ENCODE peak calls at places on chromosome 15, in six cellular contexts. One of them, this sample, is unnamed.
A peak's percentile ranks its signal among the peaks of the same experiment; 100 is the strongest.

GRCh38 chr15:81511160-81511559 is 137.1 kb upstream of the TMC3 start:
- DNase-seq in HS-5: no peak
- DNase-seq in T-helper 2 cell: no peak
- DNase-seq in activated T-cell treated with anti-CD3 and anti-CD28 coated beads, Interleukin-2, amount 50 U/mL, for 4 hours: no peak
- DNase-seq in retina: no peak
- DNase-seq in upper lobe of right lung: no peak
- DNase-seq in this sample: no peak

GRCh38 chr15:51229907-51230328 is 108.5 kb downstream of the CYP19A1 start:
- DNase-seq in HS-5: no peak
- DNase-seq in T-helper 2 cell: no peak
- DNase-seq in activated T-cell treated with anti-CD3 and anti-CD28 coated beads, Interleukin-2, amount 50 U/mL, for 4 hours: no peak
- DNase-seq in retina: peak; percentile 67
- DNase-seq in upper lobe of right lung: no peak
- DNase-seq in this sample: no peak

GRCh38 chr15:39854161-39854560 is 65.9 kb downstream of the GPR176 start:
- DNase-seq in HS-5: peak; percentile 40
- DNase-seq in T-helper 2 cell: no peak
- DNase-seq in activated T-cell treated with anti-CD3 and anti-CD28 coated beads, Interleukin-2, amount 50 U/mL, for 4 hours: no peak
- DNase-seq in retina: no peak
- DNase-seq in upper lobe of right lung: no peak
- DNase-seq in this sample: no peak

GRCh38 chr15:78810003-78810376 is 1.3 kb downstream of the ADAMTS7 start:
- DNase-seq in HS-5: no peak
- DNase-seq in T-helper 2 cell: no peak
- DNase-seq in activated T-cell treated with anti-CD3 and anti-CD28 coated beads, Interleukin-2, amount 50 U/mL, for 4 hours: no peak
- DNase-seq in retina: no peak
- DNase-seq in upper lobe of right lung: no peak
- DNase-seq in this sample: no peak

GRCh38 chr15:68379058-68379758 is 52.8 kb downstream of the ITGA11 start:
- DNase-seq in HS-5: no peak
- DNase-seq in T-helper 2 cell: no peak
- DNase-seq in activated T-cell treated with anti-CD3 and anti-CD28 coated beads, Interleukin-2, amount 50 U/mL, for 4 hours: no peak
- DNase-seq in retina: no peak
- DNase-seq in upper lobe of right lung: no peak
- DNase-seq in this sample: no peak

GRCh38 chr15:74172751-74173544 is 562 bp upstream of the ISLR start:
- DNase-seq in HS-5: no peak
- DNase-seq in T-helper 2 cell: no peak
- DNase-seq in activated T-cell treated with anti-CD3 and anti-CD28 coated beads, Interleukin-2, amount 50 U/mL, for 4 hours: no peak
- DNase-seq in retina: no peak
- DNase-seq in upper lobe of right lung: no peak
- DNase-seq in this sample: no peak

GRCh38 chr15:77554306-77555080 is 78.2 kb downstream of the LINGO1 start:
- DNase-seq in HS-5: no peak
- DNase-seq in T-helper 2 cell: no peak
- DNase-seq in activated T-cell treated with anti-CD3 and anti-CD28 coated beads, Interleukin-2, amount 50 U/mL, for 4 hours: no peak
- DNase-seq in retina: peak; percentile 61
- DNase-seq in upper lobe of right lung: no peak
- DNase-seq in this sample: no peak

GRCh38 chr15:34049096-34049495 is 10.1 kb upstream of the AVEN start:
- DNase-seq in HS-5: no peak
- DNase-seq in T-helper 2 cell: no peak
- DNase-seq in activated T-cell treated with anti-CD3 and anti-CD28 coated beads, Interleukin-2, amount 50 U/mL, for 4 hours: no peak
- DNase-seq in retina: no peak
- DNase-seq in upper lobe of right lung: no peak
- DNase-seq in this sample: no peak

GRCh38 chr15:42364529-42364928 is 5.2 kb downstream of the CAPN3 start:
- DNase-seq in HS-5: no peak
- DNase-seq in T-helper 2 cell: no peak
- DNase-seq in activated T-cell treated with anti-CD3 and anti-CD28 coated beads, Interleukin-2, amount 50 U/mL, for 4 hours: no peak
- DNase-seq in retina: no peak
- DNase-seq in upper lobe of right lung: no peak
- DNase-seq in this sample: no peak

GRCh38 chr15:89179966-89180875 is 41.2 kb downstream of the RLBP1 start:
- DNase-seq in HS-5: no peak
- DNase-seq in T-helper 2 cell: no peak
- DNase-seq in activated T-cell treated with anti-CD3 and anti-CD28 coated beads, Interleukin-2, amount 50 U/mL, for 4 hours: no peak
- DNase-seq in retina: no peak
- DNase-seq in upper lobe of right lung: no peak
- DNase-seq in this sample: peak; percentile 61